ENCODE peak calls at places on chromosome 10, in ten cellular contexts. V is HFF-Myc; U is ELR; N is CD4-positive, alpha-beta memory T cell; L is activated CD4-positive, alpha-beta memory T cell treated with anti-CD3 and anti-CD28 coated beads, Interleukin-2, amount 10 ng/mL, durations not matched to agents 7 days and 5 days; Z is stimulated activated naive CD4-positive, alpha-beta T cell; W is GM04504; D is GM20000; A is amniotic epithelial cell; S is stimulated activated naive B cell treated with anti-CD40 and anti-IgM and Interleukin-4, amounts not matched to agents 10 μg/mL and 1 μg/mL and 100 μg/mL, for 72 hours. I is an unnamed sample.

GRCh38 chr10:83539528-83540308 is 599.6 kb upstream of the GHITM start:
- DNase-seq in W (peak; percentile 75), Z (no peak), D (no peak), V (no peak), S (no peak), L (no peak), A (peak; percentile 84), U (no peak), N (no peak), I (no peak)

GRCh38 chr10:102001435-102002068 is 54.4 kb downstream of the ARMH3 start:
- DNase-seq in W (no peak), S (peak; percentile 68), N (no peak), D (peak; percentile 53), V (no peak), U (no peak), A (peak; percentile 24), L (no peak), Z (no peak), I (no peak)

GRCh38 chr10:788796-789748 is 99.6 kb upstream of the DIP2C start:
- DNase-seq in U (peak; percentile 55), D (peak; percentile 75), Z (no peak), A (peak; percentile 37), N (no peak), W (peak; percentile 58), L (peak; percentile 32), V (no peak), S (no peak), I (no peak)

GRCh38 chr10:3071405-3072198 is 4.3 kb downstream of the PFKP start:
- DNase-seq in L (peak; percentile 55), D (no peak), U (peak; percentile 93), V (no peak), N (no peak), A (peak; percentile 87), W (no peak), Z (no peak), S (no peak), I (no peak)

GRCh38 chr10:104273899-104274575 is 5.1 kb downstream of the GSTO2 start:
- DNase-seq in W (no peak), A (peak; percentile 45), L (no peak), U (no peak), V (no peak), S (no peak), N (no peak), D (no peak), Z (no peak), I (no peak)

GRCh38 chr10:45373783-45374450 is at the start of gene ALOX5:
- DNase-seq in A (no peak), S (peak; percentile 49), Z (no peak), V (no peak), N (no peak), L (peak; percentile 44), U (no peak), D (peak; percentile 86), W (no peak), I (peak; percentile 23)

GRCh38 chr10:4058514-4059029 is 273.6 kb upstream of the KLF6 start:
- DNase-seq in U (no peak), V (no peak), D (no peak), Z (no peak), S (no peak), A (peak; percentile 35), W (no peak), N (no peak), L (no peak), I (no peak)

GRCh38 chr10:14144491-14144890 is 186.2 kb downstream of the FRMD4A start:
- DNase-seq in L (no peak), D (no peak), U (no peak), N (no peak), Z (no peak), A (no peak), W (no peak), V (no peak), S (no peak), I (no peak)

GRCh38 chr10:112227331-112227961 is 43.9 kb upstream of the GPAM start:
- DNase-seq in U (peak; percentile 57), L (no peak), N (no peak), D (no peak), S (no peak), W (peak; percentile 70), V (no peak), Z (no peak), A (peak; percentile 92), I (no peak)

GRCh38 chr10:80184291-80184690 is 21.0 kb downstream of the ANXA11 start:
- DNase-seq in V (no peak), W (no peak), A (no peak), U (no peak), D (no peak), N (no peak), L (no peak), Z (no peak), S (no peak), I (no peak)

GRCh38 chr10:52951819-52952218 is 179.2 kb upstream of the MBL2 start:
- DNase-seq in S (peak; percentile 19), W (no peak), Z (no peak), D (peak; percentile 58), V (no peak), A (peak; percentile 65), N (no peak), L (no peak), U (peak; percentile 35), I (no peak)

GRCh38 chr10:3382092-3382491 is 209.5 kb upstream of the PITRM1 start:
- DNase-seq in L (no peak), A (no peak), W (no peak), V (no peak), D (no peak), Z (no peak), S (no peak), U (no peak), N (no peak), I (no peak)

GRCh38 chr10:78630944-78631838 is 437.6 kb upstream of the ZMIZ1 start:
- DNase-seq in N (no peak), Z (no peak), W (no peak), A (no peak), V (no peak), L (no peak), D (no peak), S (no peak), U (no peak), I (no peak)

GRCh38 chr10:96947036-96947435 is 114.9 kb downstream of the LCOR start:
- DNase-seq in A (no peak), L (no peak), Z (no peak), W (no peak), S (no peak), U (no peak), V (no peak), N (no peak), D (no peak), I (no peak)

GRCh38 chr10:75712241-75712880 is 280.9 kb downstream of the LRMDA start:
- DNase-seq in W (no peak), L (no peak), Z (no peak), S (no peak), D (no peak), V (no peak), N (no peak), U (no peak), A (no peak), I (no peak)

GRCh38 chr10:57628592-57629284 is 639.0 kb downstream of the IPMK start:
- DNase-seq in S (no peak), Z (no peak), D (no peak), U (no peak), N (no peak), L (no peak), A (no peak), V (no peak), W (no peak), I (no peak)

GRCh38 chr10:16441106-16441850 is 4.5 kb downstream of the PTER start:
- DNase-seq in N (no peak), Z (no peak), L (no peak), U (peak; percentile 55), A (peak; percentile 41), V (no peak), S (no peak), W (no peak), D (no peak), I (no peak)

GRCh38 chr10:104077282-104078151 is 8.2 kb downstream of the COL17A1 start:
- DNase-seq in Z (no peak), V (no peak), L (no peak), W (no peak), N (no peak), A (no peak), U (peak; percentile 15), D (no peak), S (no peak), I (no peak)

GRCh38 chr10:116721991-116722392 is 20.4 kb downstream of the HSPA12A start:
- DNase-seq in W (no peak), Z (no peak), L (no peak), N (no peak), V (no peak), D (no peak), S (no peak), U (no peak), A (peak; percentile 69), I (no peak)

I was measured in effector CD8-positive, alpha-beta T cell.